ENCODE peak calls at places on chromosomes 3 and 15, in six cellular contexts. O is adrenal gland; C is endothelial cell; Y is hypothalamus; F is SHP77; A is naive thymus-derived CD8-positive, alpha-beta T cell. G is an unnamed sample.

GRCh38 chr15:100429116-100429728 is 87.4 kb upstream of the ADAMTS17 start:
- DNase-seq in O (peak), C (no peak), Y (no peak), F (no peak), A (no peak), G (no peak)

GRCh38 chr15:89855948-89856347 is 37.8 kb downstream of the AP3S2 start:
- DNase-seq in O (no peak), C (no peak), Y (no peak), F (no peak), A (no peak), G (no peak)

GRCh38 chr15:33641069-33641468 is 327.2 kb upstream of the CHRM5 start:
- DNase-seq in O (no peak), C (no peak), Y (no peak), F (no peak), A (no peak), G (no peak)

GRCh38 chr3:58095471-58096145 is 87.4 kb downstream of the FLNB start:
- DNase-seq in O (no peak), C (no peak), Y (no peak), F (no peak), A (no peak), G (no peak)

GRCh38 chr15:83129791-83130190 is 22.3 kb downstream of the TM6SF1 start:
- DNase-seq in O (no peak), C (no peak), Y (no peak), F (no peak), A (no peak), G (no peak)

GRCh38 chr3:94234177-94234788 is 171.4 kb downstream of the NSUN3 start:
- DNase-seq in O (peak), C (peak), Y (no peak), F (peak), A (no peak), G (no peak)

GRCh38 chr3:65951836-65952505 is 86.7 kb downstream of the MAGI1 start:
- DNase-seq in O (no peak), C (no peak), Y (no peak), F (no peak), A (no peak), G (no peak)

GRCh38 chr3:134311265-134311664 is 60.6 kb upstream of the RYK start:
- DNase-seq in O (no peak), C (no peak), Y (no peak), F (no peak), A (no peak), G (no peak)

GRCh38 chr15:63833246-63833696 is 477 bp downstream of the HERC1 start:
- DNase-seq in O (peak), C (peak), Y (peak), F (no peak), A (peak), G (no peak)

GRCh38 chr15:20357139-20358065 is 184.2 kb downstream of the GOLGA6L6 start:
- DNase-seq in O (no peak), C (no peak), Y (no peak), F (no peak), A (no peak), G (no peak)

GRCh38 chr3:12425850-12426579 is 58.3 kb upstream of the TSEN2 start:
- DNase-seq in O (no peak), C (no peak), Y (no peak), F (no peak), A (no peak), G (no peak)

GRCh38 chr3:62028236-62028635 is 345.1 kb downstream of the FEZF2 start:
- DNase-seq in O (no peak), C (no peak), Y (no peak), F (no peak), A (no peak), G (no peak)

GRCh38 chr3:45236964-45237363 is 10.9 kb upstream of the TMEM158 start:
- DNase-seq in O (no peak), C (no peak), Y (no peak), F (no peak), A (no peak), G (no peak)

GRCh38 chr15:70112018-70112395 is 14.3 kb upstream of the TLE3 start:
- DNase-seq in O (no peak), C (no peak), Y (no peak), F (no peak), A (no peak), G (no peak)

GRCh38 chr3:181176610-181177009 is 187.1 kb upstream of the DNAJC19 start:
- DNase-seq in O (peak), C (peak), Y (peak), F (peak), A (no peak), G (no peak)

GRCh38 chr3:60746690-60747416 is 504.4 kb downstream of the FHIT start:
- DNase-seq in O (no peak), C (peak), Y (no peak), F (no peak), A (no peak), G (no peak)

GRCh38 chr3:14146381-14147062 is 21.7 kb downstream of the TMEM43 start:
- DNase-seq in O (no peak), C (no peak), Y (no peak), F (no peak), A (no peak), G (no peak)

GRCh38 chr15:75644376-75644775 is 3.3 kb upstream of the SNX33 start:
- DNase-seq in O (no peak), C (no peak), Y (no peak), F (no peak), A (no peak), G (no peak)

GRCh38 chr3:25747033-25747432 is 36.2 kb downstream of the NGLY1 start:
- DNase-seq in O (no peak), C (no peak), Y (no peak), F (no peak), A (no peak), G (no peak)

GRCh38 chr15:37058316-37058985 is 41.9 kb downstream of the MEIS2 start:
- DNase-seq in O (no peak), C (no peak), Y (no peak), F (no peak), A (no peak), G (no peak)

GRCh38 chr15:91737419-91737818 is 116.1 kb upstream of the SLCO3A1 start:
- DNase-seq in O (no peak), C (no peak), Y (no peak), F (no peak), A (no peak), G (no peak)

GRCh38 chr3:94293793-94294195 is 230.9 kb downstream of the NSUN3 start:
- DNase-seq in O (no peak), C (no peak), Y (no peak), F (no peak), A (no peak), G (no peak)

GRCh38 chr3:156135921-156136655 is 15.7 kb downstream of the KCNAB1 start:
- DNase-seq in O (no peak), C (no peak), Y (no peak), F (no peak), A (no peak), G (no peak)

GRCh38 chr15:66862111-66862815 is 160.2 kb downstream of the SMAD6 start:
- DNase-seq in O (no peak), C (no peak), Y (no peak), F (no peak), A (no peak), G (no peak)

GRCh38 chr3:194407423-194407822 is 8.4 kb upstream of the GP5 start:
- DNase-seq in O (peak), C (no peak), Y (no peak), F (no peak), A (no peak), G (no peak)

GRCh38 chr3:119529883-119530282 is 29.5 kb downstream of the CD80 start:
- DNase-seq in O (no peak), C (no peak), Y (no peak), F (no peak), A (no peak), G (no peak)

GRCh38 chr3:58560771-58561311 is 16.4 kb downstream of the FAM107A start:
- DNase-seq in O (no peak), C (peak), Y (no peak), F (no peak), A (no peak), G (peak)

G was measured in T1000.